ENCODE peak calls at places on chromosomes 12 and 14, in six cellular contexts. One of them, this sample, is unnamed.

GRCh38 chr12:51949342-51950030 is 2.0 kb upstream of the ACVR1B start:
- DNase-seq in uterus: no peak
- DNase-seq in SW480: no peak
- DNase-seq in NCI-H345: no peak
- DNase-seq in ovary: no peak
- DNase-seq in fibroblast of lung: no peak
- DNase-seq in this sample: no peak

GRCh38 chr14:23093993-23094665 is 807 bp downstream of the ACIN1 start:
- DNase-seq in uterus: no peak
- DNase-seq in fibroblast of lung: no peak
- DNase-seq in SW480: no peak
- DNase-seq in NCI-H345: no peak
- DNase-seq in ovary: no peak
- DNase-seq in this sample: no peak

GRCh38 chr12:5900533-5901255 is 44.4 kb downstream of the ANO2 start:
- DNase-seq in SW480: no peak
- DNase-seq in NCI-H345: no peak
- DNase-seq in ovary: no peak
- DNase-seq in uterus: no peak
- DNase-seq in fibroblast of lung: no peak
- DNase-seq in this sample: no peak

GRCh38 chr12:62117041-62117440 is 143.2 kb upstream of the USP15 start:
- DNase-seq in fibroblast of lung: no peak
- DNase-seq in uterus: no peak
- DNase-seq in ovary: no peak
- DNase-seq in NCI-H345: no peak
- DNase-seq in SW480: no peak
- DNase-seq in this sample: no peak

GRCh38 chr14:104512061-104512460 is 67.5 kb upstream of the C14orf180 start:
- DNase-seq in NCI-H345: no peak
- DNase-seq in SW480: no peak
- DNase-seq in ovary: no peak
- DNase-seq in uterus: no peak
- DNase-seq in fibroblast of lung: no peak
- DNase-seq in this sample: no peak

GRCh38 chr12:97556201-97556824 is 93.7 kb downstream of the RMST start:
- DNase-seq in NCI-H345: no peak
- DNase-seq in uterus: no peak
- DNase-seq in SW480: peak; percentile 6
- DNase-seq in ovary: no peak
- DNase-seq in fibroblast of lung: peak; percentile 92
- DNase-seq in this sample: no peak

GRCh38 chr12:74903522-74903921 is 306.1 kb downstream of the KCNC2 start:
- DNase-seq in ovary: no peak
- DNase-seq in NCI-H345: no peak
- DNase-seq in uterus: no peak
- DNase-seq in fibroblast of lung: peak; percentile 6
- DNase-seq in SW480: no peak
- DNase-seq in this sample: no peak

GRCh38 chr12:119544780-119545625 is 48.6 kb upstream of the TMEM233 start:
- DNase-seq in NCI-H345: peak; percentile 69
- DNase-seq in ovary: peak; percentile 28
- DNase-seq in SW480: peak; percentile 31
- DNase-seq in uterus: peak; percentile 43
- DNase-seq in fibroblast of lung: peak; percentile 52
- DNase-seq in this sample: peak; percentile 69

This sample was measured in NCI-H2107.